ENCODE peak calls at places on chromosomes 3 and 15, in four cellular contexts. R is breast epithelium, K is frontal cortex, X is ACHN. W is an unnamed sample.

GRCh38 chr15:101446527-101447167 is 42.9 kb downstream of the PCSK6 start:
- DNase-seq in R (no peak), K (no peak), X (no peak), W (no peak)

GRCh38 chr3:176650478-176650877 is 546.8 kb downstream of the TBL1XR1 start:
- DNase-seq in R (no peak), K (no peak), X (no peak), W (no peak)

GRCh38 chr15:47812436-47813109 is 95.3 kb downstream of the SEMA6D start:
- DNase-seq in R (no peak), K (no peak), X (no peak), W (no peak)

GRCh38 chr3:40871411-40871810 is 327.9 kb upstream of the CTNNB1 start:
- DNase-seq in R (no peak), K (no peak), X (no peak), W (no peak)

GRCh38 chr3:113531826-113532697 is at the start of gene SIDT1:
- DNase-seq in R (no peak), K (no peak), X (peak), W (peak)

GRCh38 chr3:184656991-184657669 is 54.7 kb downstream of the MAGEF1 start:
- DNase-seq in R (no peak), K (no peak), X (no peak), W (no peak)

GRCh38 chr15:59186501-59186900 is 20.1 kb upstream of the LDHAL6B start:
- DNase-seq in R (no peak), K (no peak), X (no peak), W (no peak)

GRCh38 chr3:155391104-155391503 is 97.6 kb upstream of the STRIT1 start:
- DNase-seq in R (no peak), K (no peak), X (no peak), W (no peak)

GRCh38 chr3:52237659-52238172 is 1.2 kb downstream of the TWF2 start:
- DNase-seq in R (peak), K (peak), X (peak), W (no peak)